ENCODE peak calls at places on chromosomes 11 and 22, in nine cellular contexts. O is stimulated activated CD4-positive, alpha-beta T cell treated with anti-CD3 and anti-CD28 coated beads, Interleukin-4, amount 100 ng/mL, for 1 hour; F is DMS153; E is HS-27A; P is CD4-positive, CD25-positive, alpha-beta regulatory T cell; X is NCI-H1417; V is mesothelial cell of epicardium; R is non-pigmented ciliary epithelial cell; Y is OCI-LY7. D is an unnamed sample.

GRCh38 chr11:119029340-119030028 is 1.2 kb downstream of the SLC37A4 start:
- DNase-seq in O (peak; percentile 54), F (no peak), E (no peak), P (no peak), X (no peak), V (no peak), R (no peak), Y (no peak), D (no peak)

GRCh38 chr22:49052560-49052959 is 775.1 kb downstream of the BRD1 start:
- DNase-seq in O (no peak), F (no peak), E (no peak), P (no peak), X (no peak), V (no peak), R (no peak), Y (no peak), D (no peak)

GRCh38 chr11:35619754-35620640 is 1.7 kb downstream of the FJX1 start:
- DNase-seq in O (peak; percentile 16), F (no peak), E (no peak), P (no peak), X (peak; percentile 76), V (peak; percentile 61), R (no peak), Y (no peak), D (peak; percentile 58)

GRCh38 chr11:72072348-72072747 is 8.0 kb downstream of the NUMA1 start:
- DNase-seq in O (no peak), F (no peak), E (peak; percentile 74), P (no peak), X (no peak), V (no peak), R (peak; percentile 77), Y (peak; percentile 65), D (peak; percentile 41)

GRCh38 chr22:23110922-23111527 is 30.8 kb downstream of the RSPH14 start:
- DNase-seq in O (no peak), F (peak; percentile 77), E (no peak), P (no peak), X (peak; percentile 36), V (no peak), R (no peak), Y (no peak), D (no peak)

GRCh38 chr11:109940816-109941215 is 152.4 kb upstream of the ZC3H12C start:
- DNase-seq in O (no peak), F (no peak), E (no peak), P (no peak), X (no peak), V (no peak), R (peak; percentile 79), Y (no peak), D (no peak)

GRCh38 chr11:131691558-131692041 is 321.2 kb downstream of the NTM start:
- DNase-seq in O (peak; percentile 19), F (peak; percentile 49), E (no peak), P (no peak), X (peak; percentile 79), V (peak; percentile 73), R (no peak), Y (no peak), D (no peak)

GRCh38 chr22:46233231-46233630 is 16.9 kb downstream of the CDPF1 start:
- DNase-seq in O (no peak), F (peak; percentile 45), E (no peak), P (no peak), X (no peak), V (no peak), R (no peak), Y (no peak), D (peak; percentile 73)

GRCh38 chr22:29201722-29202230 is 3.9 kb upstream of the EMID1 start:
- DNase-seq in O (no peak), F (no peak), E (no peak), P (no peak), X (no peak), V (no peak), R (no peak), Y (no peak), D (no peak)

GRCh38 chr11:109197656-109198055 is 224.3 kb upstream of the C11orf87 start:
- DNase-seq in O (no peak), F (no peak), E (no peak), P (no peak), X (no peak), V (no peak), R (no peak), Y (no peak), D (no peak)

GRCh38 chr22:29044657-29045176 is 16.9 kb downstream of the C22orf31 start:
- DNase-seq in O (no peak), F (no peak), E (peak; percentile 26), P (no peak), X (no peak), V (no peak), R (peak; percentile 61), Y (no peak), D (peak; percentile 55)

GRCh38 chr22:45878051-45878764 is 98.8 kb downstream of the WNT7B start:
- DNase-seq in O (no peak), F (no peak), E (no peak), P (no peak), X (peak; percentile 75), V (peak; percentile 38), R (no peak), Y (no peak), D (no peak)

GRCh38 chr11:2109541-2110019 is 29.6 kb downstream of the IGF2 start:
- DNase-seq in O (no peak), F (no peak), E (no peak), P (no peak), X (no peak), V (no peak), R (no peak), Y (peak; percentile 4), D (no peak)

GRCh38 chr11:128772814-128773213 is 78.9 kb downstream of the FLI1 start:
- DNase-seq in O (peak; percentile 34), F (peak; percentile 94), E (no peak), P (no peak), X (peak; percentile 24), V (no peak), R (no peak), Y (peak; percentile 71), D (no peak)

GRCh38 chr11:19321351-19321750 is 80.6 kb upstream of the E2F8 start:
- DNase-seq in O (no peak), F (no peak), E (no peak), P (no peak), X (no peak), V (no peak), R (no peak), Y (no peak), D (no peak)

GRCh38 chr11:77038825-77039326 is 4.7 kb downstream of the B3GNT6 start:
- DNase-seq in O (no peak), F (no peak), E (no peak), P (no peak), X (no peak), V (no peak), R (no peak), Y (no peak), D (no peak)

GRCh38 chr11:72084960-72085359 is 4.3 kb downstream of the LRRC51 start:
- DNase-seq in O (no peak), F (no peak), E (no peak), P (no peak), X (no peak), V (no peak), R (no peak), Y (no peak), D (no peak)

GRCh38 chr11:64040684-64041267 is 5.0 kb downstream of the FLRT1 start:
- DNase-seq in O (no peak), F (no peak), E (no peak), P (no peak), X (no peak), V (no peak), R (no peak), Y (peak; percentile 12), D (no peak)